ENCODE peak calls at places on chromosome 5, in seven cellular contexts. Z is tibial artery, I is cardiac fibroblast, E is upper lobe of right lung, R is right atrium auricular region, P is AG04450, G is left lung. A is an unnamed sample.

GRCh38 chr5:179585903-179586511 is 35.7 kb downstream of the RUFY1 start:
- DNase-seq in I (no peak), G (no peak), E (no peak), P (no peak), Z (no peak), R (no peak), A (no peak)

GRCh38 chr5:89241186-89241585 is 358.2 kb upstream of the MEF2C start:
- DNase-seq in R (no peak), G (no peak), P (peak; percentile 13), Z (no peak), E (no peak), I (peak; percentile 41), A (no peak)

GRCh38 chr5:129716235-129717030 is 31.5 kb upstream of the MINAR2 start:
- DNase-seq in P (no peak), Z (no peak), G (no peak), E (no peak), I (no peak), R (no peak), A (no peak)

GRCh38 chr5:151164687-151165392 is 7.3 kb upstream of the ANXA6 start:
- DNase-seq in Z (peak; percentile 81), G (no peak), R (peak; percentile 86), I (peak; percentile 87), E (peak; percentile 72), P (peak; percentile 56), A (no peak)

GRCh38 chr5:8865686-8866374 is 680.0 kb downstream of the SEMA5A start:
- DNase-seq in G (no peak), E (no peak), P (no peak), Z (no peak), R (no peak), I (no peak), A (no peak)

GRCh38 chr5:102018279-102018678 is 277.8 kb downstream of the SLCO4C1 start:
- DNase-seq in G (peak; percentile 24), I (no peak), P (no peak), R (no peak), E (peak; percentile 15), Z (no peak), A (no peak)

GRCh38 chr5:174188300-174188699 is 142.8 kb downstream of the NSG2 start:
- DNase-seq in Z (peak; percentile 34), E (no peak), I (no peak), G (no peak), P (no peak), R (no peak), A (no peak)

GRCh38 chr5:140926211-140926902 is at the start of gene PCDHAC1:
- DNase-seq in R (peak; percentile 70), Z (peak; percentile 72), P (no peak), G (peak; percentile 93), E (peak; percentile 93), I (peak; percentile 58), A (peak; percentile 34)

GRCh38 chr5:5419291-5420210 is 2.9 kb upstream of the ICE1 start:
- DNase-seq in P (peak; percentile 50), Z (no peak), G (no peak), E (no peak), I (peak; percentile 80), R (no peak), A (peak; percentile 62)

GRCh38 chr5:91281409-91281808 is 101.7 kb downstream of the ARRDC3 start:
- DNase-seq in P (no peak), I (peak; percentile 91), G (no peak), Z (no peak), E (no peak), R (no peak), A (peak; percentile 88)

GRCh38 chr5:5615569-5615968 is 193.1 kb downstream of the ICE1 start:
- DNase-seq in Z (no peak), I (no peak), G (no peak), E (no peak), P (no peak), R (no peak), A (no peak)

GRCh38 chr5:31918739-31919138 is 255.4 kb downstream of the GOLPH3 start:
- DNase-seq in R (no peak), P (no peak), E (no peak), I (no peak), Z (no peak), G (no peak), A (peak; percentile 30)

GRCh38 chr5:83721878-83722779 is 1.5 kb upstream of the HAPLN1 start:
- DNase-seq in I (peak; percentile 76), G (peak; percentile 83), E (peak; percentile 79), R (peak; percentile 74), Z (peak; percentile 60), P (peak; percentile 11), A (no peak)

GRCh38 chr5:2259494-2260107 is 376.9 kb upstream of the IRX4 start:
- DNase-seq in R (peak; percentile 44), P (no peak), I (no peak), E (peak; percentile 31), Z (no peak), G (peak; percentile 37), A (no peak)

GRCh38 chr5:120304653-120305052 is 159.4 kb upstream of the PRR16 start:
- DNase-seq in Z (no peak), P (no peak), G (no peak), I (peak; percentile 77), E (no peak), R (no peak), A (no peak)

GRCh38 chr5:44011518-44011917 is 377.7 kb downstream of the FGF10 start:
- DNase-seq in R (no peak), E (no peak), P (no peak), I (no peak), Z (no peak), G (no peak), A (no peak)

GRCh38 chr5:56298329-56298962 is 65.3 kb upstream of the ANKRD55 start:
- DNase-seq in R (no peak), I (no peak), Z (peak; percentile 24), G (no peak), P (no peak), E (no peak), A (no peak)

GRCh38 chr5:142315231-142315900 is 9.5 kb downstream of the SPRY4 start:
- DNase-seq in P (no peak), I (peak; percentile 66), Z (no peak), G (no peak), R (no peak), E (no peak), A (no peak)

GRCh38 chr5:142317673-142318261 is 7.1 kb downstream of the SPRY4 start:
- DNase-seq in R (no peak), I (peak; percentile 50), E (no peak), Z (no peak), G (no peak), P (no peak), A (no peak)

GRCh38 chr5:142316681-142317080 is 8.1 kb downstream of the SPRY4 start:
- DNase-seq in I (peak; percentile 33), Z (no peak), P (no peak), E (no peak), G (no peak), R (no peak), A (no peak)

GRCh38 chr5:142316051-142316450 is 8.8 kb downstream of the SPRY4 start:
- DNase-seq in G (no peak), P (no peak), R (no peak), I (peak; percentile 73), E (no peak), Z (no peak), A (peak; percentile 81)

GRCh38 chr5:142317173-142317572 is 7.6 kb downstream of the SPRY4 start:
- DNase-seq in E (no peak), P (no peak), Z (no peak), I (no peak), R (no peak), G (no peak), A (no peak)
- H3K4me3 ChIP-seq in E (no peak overlapping the region), P (no peak overlapping the region), Z (no peak overlapping the region), I (no peak overlapping the region), R (no peak overlapping the region), G (no peak overlapping the region), A (no peak overlapping the region)

DNA sequence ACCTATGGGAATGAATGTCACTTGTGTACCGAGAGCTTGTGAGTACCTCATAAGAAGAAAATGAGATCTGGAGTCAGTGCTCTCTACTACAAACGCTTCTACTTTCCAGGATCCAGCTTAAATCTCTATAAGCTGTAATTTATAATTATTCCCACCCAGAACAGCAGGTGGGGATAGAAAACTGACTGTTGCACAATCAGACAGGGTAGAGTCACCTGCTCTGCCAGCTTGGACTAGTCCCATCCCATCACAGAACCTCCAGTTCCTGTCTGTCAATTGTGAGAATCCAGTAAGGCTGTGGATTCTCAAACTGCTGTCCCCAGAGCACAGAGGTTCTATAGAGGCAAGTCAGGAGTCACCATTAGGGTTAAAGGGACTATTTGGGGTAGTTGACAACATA is 2.0 kb downstream of the SPINK7 start:
- DNase-seq in Z (no peak), E (no peak), R (no peak), P (no peak), I (no peak), G (no peak), A (no peak)
- TF ChIP-seq CTCF in Z (no peak), E (no peak), R (no peak), P (no peak), I (no peak), G (no peak), A (no peak)

GRCh38 chr5:142326480-142326938 is 1.7 kb upstream of the SPRY4 start:
- DNase-seq in R (no peak), Z (no peak), E (no peak), I (no peak), P (no peak), G (no peak), A (no peak)
- H3K4me3 ChIP-seq in R (peak overlapping the region; percentile 72), Z (no peak overlapping the region), E (peak overlapping the region; percentile 63), I (peak overlapping the region; percentile 95), P (peak overlapping the region; percentile 69), G (peak overlapping the region; percentile 57), A (peak overlapping the region; percentile 93)

DNA sequence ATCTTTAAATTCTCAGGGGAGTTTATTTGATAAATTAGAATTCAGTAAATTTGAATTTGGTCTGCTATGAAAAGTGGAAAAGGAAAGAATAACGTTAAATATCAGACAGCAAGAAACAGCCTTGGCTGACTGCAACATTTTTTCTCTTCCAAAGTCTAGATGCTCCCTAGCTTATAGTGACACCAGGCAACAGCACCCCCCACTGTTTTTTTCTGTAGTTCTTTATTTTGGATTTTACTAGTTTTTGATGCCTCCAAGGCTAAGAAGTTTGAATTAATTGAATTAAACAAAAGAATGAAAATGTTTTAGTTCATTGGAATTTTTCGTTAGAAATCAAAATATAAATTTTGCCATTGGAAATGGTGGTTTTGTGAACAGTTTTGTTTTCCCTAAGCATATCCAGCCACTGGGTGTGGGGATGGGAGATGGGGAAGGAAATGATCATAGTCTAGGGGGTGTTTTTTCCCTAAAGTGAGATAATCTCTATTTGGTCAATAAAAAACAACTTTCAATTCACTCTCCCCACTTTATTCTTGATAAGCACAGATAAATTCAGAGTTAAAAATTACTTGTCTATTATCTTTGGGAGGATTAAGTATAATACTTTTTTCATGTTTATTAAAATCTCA is 199.3 kb upstream of the CD180 start:
- DNase-seq in Z (no peak), I (peak; percentile 20), G (no peak), R (no peak), P (no peak), E (no peak), A (no peak)
- TF ChIP-seq CTCF in Z (no peak), I (no peak), G (no peak), R (no peak), P (no peak), E (no peak), A (no peak)

A was measured in retinal pigment epithelial cell.